ENCODE peak calls at places on chromosomes 2 and 18, in four cellular contexts. One of them, this sample, is unnamed.

GRCh38 chr2:167258712-167259111 is 370.4 kb downstream of the XIRP2 start:
- DNase-seq in fibroblast of mammary gland: no peak
- DNase-seq in RPMI7951: no peak
- DNase-seq in EH: no peak
- DNase-seq in this sample: no peak

GRCh38 chr18:2258954-2259353 is 312.4 kb downstream of the METTL4 start:
- DNase-seq in fibroblast of mammary gland: no peak
- DNase-seq in RPMI7951: no peak
- DNase-seq in EH: peak
- DNase-seq in this sample: no peak

GRCh38 chr2:99611786-99612185 is 122.0 kb upstream of the REV1 start:
- DNase-seq in fibroblast of mammary gland: no peak
- DNase-seq in RPMI7951: no peak
- DNase-seq in EH: no peak
- DNase-seq in this sample: no peak

GRCh38 chr2:164910091-164910899 is 45.0 kb downstream of the SLC38A11 start:
- DNase-seq in fibroblast of mammary gland: peak
- DNase-seq in RPMI7951: peak
- DNase-seq in EH: peak
- DNase-seq in this sample: peak

GRCh38 chr18:30562231-30562630 is 480.3 kb downstream of the DSC3 start:
- DNase-seq in fibroblast of mammary gland: no peak
- DNase-seq in RPMI7951: no peak
- DNase-seq in EH: no peak
- DNase-seq in this sample: no peak

GRCh38 chr18:31396796-31397195 is 20.2 kb downstream of the DSG4 start:
- DNase-seq in fibroblast of mammary gland: no peak
- DNase-seq in RPMI7951: no peak
- DNase-seq in EH: no peak
- DNase-seq in this sample: no peak

GRCh38 chr2:195509551-195509950 is 147.5 kb upstream of the SLC39A10 start:
- DNase-seq in fibroblast of mammary gland: no peak
- DNase-seq in RPMI7951: no peak
- DNase-seq in EH: no peak
- DNase-seq in this sample: no peak

GRCh38 chr2:151522556-151522955 is 112.9 kb downstream of the RIF1 start:
- DNase-seq in fibroblast of mammary gland: no peak
- DNase-seq in RPMI7951: no peak
- DNase-seq in EH: no peak
- DNase-seq in this sample: no peak

GRCh38 chr2:37707393-37707792 is 36.0 kb upstream of the CDC42EP3 start:
- DNase-seq in fibroblast of mammary gland: no peak
- DNase-seq in RPMI7951: no peak
- DNase-seq in EH: no peak
- DNase-seq in this sample: no peak

GRCh38 chr18:59459352-59460059 is 100.4 kb upstream of the LMAN1 start:
- DNase-seq in fibroblast of mammary gland: peak
- DNase-seq in RPMI7951: peak
- DNase-seq in EH: peak
- DNase-seq in this sample: peak

GRCh38 chr2:65545818-65546217 is 113.4 kb upstream of the SPRED2 start:
- DNase-seq in fibroblast of mammary gland: peak
- DNase-seq in RPMI7951: peak
- DNase-seq in EH: peak
- DNase-seq in this sample: peak

GRCh38 chr2:30139131-30139870 is 7.5 kb upstream of the YPEL5 start:
- DNase-seq in fibroblast of mammary gland: no peak
- DNase-seq in RPMI7951: no peak
- DNase-seq in EH: no peak
- DNase-seq in this sample: no peak

GRCh38 chr2:190765386-190766173 is 115.0 kb upstream of the GLS start:
- DNase-seq in fibroblast of mammary gland: peak
- DNase-seq in RPMI7951: peak
- DNase-seq in EH: peak
- DNase-seq in this sample: peak

GRCh38 chr2:59025157-59025757 is 784.1 kb upstream of the FANCL start:
- DNase-seq in fibroblast of mammary gland: peak
- DNase-seq in RPMI7951: no peak
- DNase-seq in EH: peak
- DNase-seq in this sample: no peak

GRCh38 chr2:151638188-151638933 is 95.9 kb downstream of the NEB start:
- DNase-seq in fibroblast of mammary gland: no peak
- DNase-seq in RPMI7951: no peak
- DNase-seq in EH: no peak
- DNase-seq in this sample: no peak

GRCh38 chr2:196230051-196230450 is 58.7 kb upstream of the STK17B start:
- DNase-seq in fibroblast of mammary gland: no peak
- DNase-seq in RPMI7951: no peak
- DNase-seq in EH: no peak
- DNase-seq in this sample: no peak

GRCh38 chr2:10489842-10490555 is 41.9 kb upstream of the ODC1 start:
- DNase-seq in fibroblast of mammary gland: peak
- DNase-seq in RPMI7951: no peak
- DNase-seq in EH: peak
- DNase-seq in this sample: no peak

GRCh38 chr2:31922542-31923408 is 88.0 kb downstream of the MEMO1 start:
- DNase-seq in fibroblast of mammary gland: no peak
- DNase-seq in RPMI7951: no peak
- DNase-seq in EH: no peak
- DNase-seq in this sample: no peak

GRCh38 chr18:73980289-73980979 is 167.2 kb downstream of the FBXO15 start:
- DNase-seq in fibroblast of mammary gland: peak
- DNase-seq in RPMI7951: peak
- DNase-seq in EH: peak
- DNase-seq in this sample: no peak